ENCODE peak calls at places on chromosomes 7 and 10, in nine cellular contexts. J, Y, K, X, N, H, D, P and O are unnamed samples.

GRCh38 chr10:100744980-100745881 is at the start of gene PAX2:
- DNase-seq in D (no peak), X (no peak), K (no peak), P (no peak), N (no peak), J (no peak), H (no peak), Y (no peak), O (no peak)

GRCh38 chr7:86158111-86158510 is 485.6 kb upstream of the GRM3 start:
- DNase-seq in Y (no peak), J (no peak), N (no peak), P (no peak), X (no peak), D (no peak), K (no peak), H (no peak), O (no peak)

GRCh38 chr7:130912086-130912909 is 178.3 kb upstream of the KLF14 start:
- DNase-seq in K (peak), Y (no peak), J (no peak), X (no peak), P (no peak), D (peak), H (no peak), N (no peak), O (no peak)

GRCh38 chr7:15011289-15011688 is 108.7 kb upstream of the DGKB start:
- DNase-seq in K (no peak), J (no peak), N (no peak), P (no peak), X (no peak), D (no peak), Y (no peak), H (no peak), O (no peak)

GRCh38 chr10:123559823-123560092 is 106.4 kb upstream of the GPR26 start:
- DNase-seq in X (no peak), J (no peak), K (no peak), N (no peak), D (no peak), P (no peak), H (no peak), Y (no peak), O (no peak)

GRCh38 chr7:86980223-86980622 is 79.2 kb downstream of the ELAPOR2 start:
- DNase-seq in X (no peak), N (no peak), H (no peak), D (no peak), J (no peak), Y (no peak), P (no peak), K (no peak), O (no peak)

GRCh38 chr10:12500406-12501303 is 151.3 kb downstream of the CAMK1D start:
- DNase-seq in H (no peak), D (no peak), K (no peak), X (no peak), N (no peak), P (no peak), Y (no peak), J (no peak), O (no peak)

GRCh38 chr7:4861673-4862072 is at the start of gene PAPOLB:
- DNase-seq in X (no peak), Y (no peak), K (no peak), N (no peak), H (peak), D (no peak), P (peak), J (no peak), O (no peak)

GRCh38 chr7:100171840-100172239 is 3.4 kb upstream of the GAL3ST4 start:
- DNase-seq in Y (no peak), N (no peak), D (no peak), J (no peak), K (no peak), P (no peak), H (no peak), X (no peak), O (no peak)

GRCh38 chr7:148262721-148263229 is 327.8 kb upstream of the C7orf33 start:
- DNase-seq in K (peak), N (peak), D (peak), Y (peak), J (peak), H (peak), X (peak), P (peak), O (no peak)

GRCh38 chr7:94100723-94101345 is 96.7 kb upstream of the BET1 start:
- DNase-seq in H (no peak), J (no peak), P (no peak), D (no peak), Y (no peak), K (no peak), N (no peak), X (no peak), O (no peak)

GRCh38 chr10:28970231-28970630 is 292.9 kb downstream of the BAMBI start:
- DNase-seq in J (no peak), K (peak), Y (no peak), H (no peak), P (no peak), X (no peak), N (no peak), D (peak), O (no peak)

GRCh38 chr7:7181519-7182155 is 707 bp upstream of the C1GALT1 start:
- DNase-seq in Y (peak), N (no peak), X (peak), K (peak), P (peak), J (peak), H (peak), D (peak), O (no peak)

GRCh38 chr10:71354771-71355170 is 35.7 kb downstream of the SLC29A3 start:
- DNase-seq in D (no peak), Y (no peak), N (no peak), P (no peak), J (no peak), H (no peak), X (no peak), K (no peak), O (no peak)

GRCh38 chr10:58661336-58661735 is 148.7 kb downstream of the BICC1 start:
- DNase-seq in D (peak), P (no peak), N (no peak), K (peak), X (no peak), J (no peak), Y (no peak), H (no peak), O (no peak)